ENCODE peak calls at places on chromosomes 4 and X, in six cellular contexts. X, U, G, K, R and F are unnamed samples.

GRCh38 chr4:181308476-181309170 is 934.6 kb upstream of the TENM3 start:
- DNase-seq in X (no peak), U (no peak), G (no peak), K (no peak), R (no peak), F (no peak)

GRCh38 chr4:134320048-134320447 is 118.5 kb upstream of the PABPC4L start:
- DNase-seq in X (peak; percentile 16), U (no peak), G (no peak), K (no peak), R (peak; percentile 45), F (no peak)

GRCh38 chr4:10085386-10085785 is 31.2 kb downstream of the WDR1 start:
- DNase-seq in X (no peak), U (no peak), G (no peak), K (no peak), R (no peak), F (no peak)

GRCh38 chr4:164700471-164700870 is 53.5 kb upstream of the SMIM31 start:
- DNase-seq in X (peak; percentile 34), U (no peak), G (peak; percentile 43), K (no peak), R (no peak), F (no peak)

GRCh38 chrX:115053223-115053622 is 35.8 kb upstream of the IL13RA2 start:
- DNase-seq in X (no peak), U (no peak), G (no peak), K (no peak), R (no peak), F (no peak)

GRCh38 chr4:144318797-144319196 is 178.3 kb upstream of the GYPA start:
- DNase-seq in X (no peak), U (no peak), G (no peak), K (no peak), R (no peak), F (no peak)

GRCh38 chr4:31548823-31549222 is 828.7 kb downstream of the PCDH7 start:
- DNase-seq in X (no peak), U (no peak), G (no peak), K (no peak), R (no peak), F (no peak)

GRCh38 chrX:45781901-45782553 is 581.4 kb upstream of the DIPK2B start:
- DNase-seq in X (peak; percentile 76), U (peak; percentile 73), G (no peak), K (no peak), R (peak; percentile 76), F (no peak)

GRCh38 chr4:185143596-185143969 is 517 bp downstream of the SLC25A4 start:
- DNase-seq in X (peak; percentile 30), U (no peak), G (peak; percentile 73), K (peak; percentile 14), R (peak; percentile 65), F (no peak)

GRCh38 chr4:155582031-155582430 is 84.6 kb upstream of the GUCY1A1 start:
- DNase-seq in X (no peak), U (no peak), G (no peak), K (no peak), R (peak; percentile 26), F (no peak)

GRCh38 chr4:122583906-122584305 is 37.0 kb downstream of the IL21 start:
- DNase-seq in X (no peak), U (peak; percentile 50), G (no peak), K (no peak), R (peak; percentile 70), F (no peak)

GRCh38 chr4:162506253-162506652 is 342.5 kb upstream of the FSTL5 start:
- DNase-seq in X (peak; percentile 61), U (no peak), G (no peak), K (no peak), R (no peak), F (no peak)

GRCh38 chrX:119685225-119686066 is 7.5 kb downstream of the SEPTIN6 start:
- DNase-seq in X (no peak), U (no peak), G (no peak), K (no peak), R (peak; percentile 28), F (peak; percentile 33)

GRCh38 chrX:107559506-107559905 is 68.8 kb upstream of the PRPS1 start:
- DNase-seq in X (peak; percentile 15), U (no peak), G (no peak), K (no peak), R (peak; percentile 79), F (no peak)

GRCh38 chrX:42496239-42496638 is 281.7 kb downstream of the PPP1R2C start:
- DNase-seq in X (no peak), U (no peak), G (no peak), K (no peak), R (no peak), F (no peak)

GRCh38 chrX:13341491-13342101 is 21.7 kb upstream of the ATXN3L start:
- DNase-seq in X (peak; percentile 32), U (no peak), G (no peak), K (no peak), R (peak; percentile 16), F (no peak)

GRCh38 chr4:84638092-84638491 is 55.2 kb downstream of the CDS1 start:
- DNase-seq in X (no peak), U (no peak), G (no peak), K (no peak), R (no peak), F (no peak)

GRCh38 chr4:105923507-105924238 is 28.4 kb downstream of the NPNT start:
- DNase-seq in X (peak; percentile 34), U (peak; percentile 16), G (no peak), K (no peak), R (peak; percentile 46), F (no peak)

GRCh38 chrX:52424658-52425057 is 55.8 kb downstream of the XAGE2 start:
- DNase-seq in X (peak; percentile 42), U (peak; percentile 65), G (no peak), K (no peak), R (peak; percentile 84), F (no peak)

GRCh38 chrX:65874110-65874509 is 165.8 kb downstream of the VSIG4 start:
- DNase-seq in X (no peak), U (no peak), G (no peak), K (no peak), R (no peak), F (no peak)

GRCh38 chr4:83219344-83219990 is 65.1 kb downstream of the COQ2 start:
- DNase-seq in X (no peak), U (peak; percentile 32), G (peak; percentile 8), K (peak; percentile 71), R (peak; percentile 49), F (no peak)

GRCh38 chrX:18931972-18932371 is 51.9 kb downstream of the PHKA2 start:
- DNase-seq in X (peak; percentile 1), U (peak; percentile 6), G (peak; percentile 16), K (no peak), R (peak; percentile 46), F (no peak)

GRCh38 chr4:171812377-171813194 is 618 bp upstream of the GALNTL6 start:
- DNase-seq in X (no peak), U (no peak), G (no peak), K (no peak), R (peak; percentile 6), F (no peak)

GRCh38 chrX:110852180-110852579 is 56.6 kb upstream of the CHRDL1 start:
- DNase-seq in X (peak; percentile 2), U (peak; percentile 3), G (no peak), K (no peak), R (peak; percentile 11), F (no peak)

GRCh38 chr4:188154668-188155423 is 15.6 kb downstream of the TRIML1 start:
- DNase-seq in X (no peak), U (no peak), G (no peak), K (no peak), R (no peak), F (no peak)